ENCODE peak calls at places on chromosomes 7 and 10, in five cellular contexts. One of them, this sample, is unnamed.

GRCh38 chr7:105388373-105389089 is at the start of gene SRPK2:
- DNase-seq in SK-MEL-5: peak
- DNase-seq in activated T-cell treated with anti-CD3 and anti-CD28 coated beads, Interleukin-2, amount 50 U/mL, for 48 hours: peak
- DNase-seq in NCI-H1092 treated with DMSO at 0.1 percent for 48 hours: peak
- DNase-seq in epithelial cell of esophagus: peak
- DNase-seq in this sample: peak

GRCh38 chr10:125028291-125028867 is 86.5 kb downstream of the ZRANB1 start:
- DNase-seq in epithelial cell of esophagus: peak
- DNase-seq in NCI-H1092 treated with DMSO at 0.1 percent for 48 hours: no peak
- DNase-seq in activated T-cell treated with anti-CD3 and anti-CD28 coated beads, Interleukin-2, amount 50 U/mL, for 48 hours: no peak
- DNase-seq in SK-MEL-5: no peak
- DNase-seq in this sample: peak

GRCh38 chr7:121329460-121330052 is 756 bp downstream of the WNT16 start:
- DNase-seq in SK-MEL-5: no peak
- DNase-seq in epithelial cell of esophagus: peak
- DNase-seq in activated T-cell treated with anti-CD3 and anti-CD28 coated beads, Interleukin-2, amount 50 U/mL, for 48 hours: peak
- DNase-seq in NCI-H1092 treated with DMSO at 0.1 percent for 48 hours: peak
- DNase-seq in this sample: no peak

GRCh38 chr7:2856388-2857169 is 12.5 kb upstream of the GNA12 start:
- DNase-seq in SK-MEL-5: peak
- DNase-seq in epithelial cell of esophagus: no peak
- DNase-seq in NCI-H1092 treated with DMSO at 0.1 percent for 48 hours: no peak
- DNase-seq in activated T-cell treated with anti-CD3 and anti-CD28 coated beads, Interleukin-2, amount 50 U/mL, for 48 hours: no peak
- DNase-seq in this sample: no peak

GRCh38 chr7:149302222-149302621 is 40.2 kb downstream of the ZNF783 start:
- DNase-seq in epithelial cell of esophagus: no peak
- DNase-seq in SK-MEL-5: no peak
- DNase-seq in NCI-H1092 treated with DMSO at 0.1 percent for 48 hours: no peak
- DNase-seq in activated T-cell treated with anti-CD3 and anti-CD28 coated beads, Interleukin-2, amount 50 U/mL, for 48 hours: no peak
- DNase-seq in this sample: no peak

GRCh38 chr10:29120216-29120615 is 168.7 kb upstream of the LYZL1 start:
- DNase-seq in NCI-H1092 treated with DMSO at 0.1 percent for 48 hours: no peak
- DNase-seq in SK-MEL-5: no peak
- DNase-seq in activated T-cell treated with anti-CD3 and anti-CD28 coated beads, Interleukin-2, amount 50 U/mL, for 48 hours: no peak
- DNase-seq in epithelial cell of esophagus: peak
- DNase-seq in this sample: peak

GRCh38 chr7:2952316-2952715 is 91.4 kb downstream of the CARD11 start:
- DNase-seq in NCI-H1092 treated with DMSO at 0.1 percent for 48 hours: no peak
- DNase-seq in epithelial cell of esophagus: no peak
- DNase-seq in SK-MEL-5: no peak
- DNase-seq in activated T-cell treated with anti-CD3 and anti-CD28 coated beads, Interleukin-2, amount 50 U/mL, for 48 hours: no peak
- DNase-seq in this sample: no peak

GRCh38 chr10:58868736-58869435 is 307.6 kb upstream of the PHYHIPL start:
- DNase-seq in NCI-H1092 treated with DMSO at 0.1 percent for 48 hours: no peak
- DNase-seq in SK-MEL-5: no peak
- DNase-seq in activated T-cell treated with anti-CD3 and anti-CD28 coated beads, Interleukin-2, amount 50 U/mL, for 48 hours: no peak
- DNase-seq in epithelial cell of esophagus: peak
- DNase-seq in this sample: peak

GRCh38 chr7:155412416-155413253 is 45.3 kb upstream of the EN2 start:
- DNase-seq in epithelial cell of esophagus: peak
- DNase-seq in activated T-cell treated with anti-CD3 and anti-CD28 coated beads, Interleukin-2, amount 50 U/mL, for 48 hours: peak
- DNase-seq in SK-MEL-5: peak
- DNase-seq in NCI-H1092 treated with DMSO at 0.1 percent for 48 hours: peak
- DNase-seq in this sample: peak

GRCh38 chr10:7121154-7121797 is 289.6 kb downstream of the SFMBT2 start:
- DNase-seq in activated T-cell treated with anti-CD3 and anti-CD28 coated beads, Interleukin-2, amount 50 U/mL, for 48 hours: peak
- DNase-seq in epithelial cell of esophagus: no peak
- DNase-seq in NCI-H1092 treated with DMSO at 0.1 percent for 48 hours: peak
- DNase-seq in SK-MEL-5: peak
- DNase-seq in this sample: no peak

GRCh38 chr10:62437696-62438095 is 63.5 kb downstream of the ZNF365 start:
- DNase-seq in NCI-H1092 treated with DMSO at 0.1 percent for 48 hours: peak
- DNase-seq in activated T-cell treated with anti-CD3 and anti-CD28 coated beads, Interleukin-2, amount 50 U/mL, for 48 hours: no peak
- DNase-seq in SK-MEL-5: peak
- DNase-seq in epithelial cell of esophagus: peak
- DNase-seq in this sample: peak

GRCh38 chr7:107917770-107918651 is 27.0 kb downstream of the DLD start:
- DNase-seq in NCI-H1092 treated with DMSO at 0.1 percent for 48 hours: no peak
- DNase-seq in SK-MEL-5: no peak
- DNase-seq in activated T-cell treated with anti-CD3 and anti-CD28 coated beads, Interleukin-2, amount 50 U/mL, for 48 hours: no peak
- DNase-seq in epithelial cell of esophagus: no peak
- DNase-seq in this sample: no peak

GRCh38 chr10:93495654-93496321 is 624 bp upstream of the CEP55 start:
- DNase-seq in activated T-cell treated with anti-CD3 and anti-CD28 coated beads, Interleukin-2, amount 50 U/mL, for 48 hours: no peak
- DNase-seq in NCI-H1092 treated with DMSO at 0.1 percent for 48 hours: peak
- DNase-seq in SK-MEL-5: peak
- DNase-seq in epithelial cell of esophagus: peak
- DNase-seq in this sample: peak

GRCh38 chr10:121322776-121323175 is 275.5 kb downstream of the FGFR2 start:
- DNase-seq in NCI-H1092 treated with DMSO at 0.1 percent for 48 hours: no peak
- DNase-seq in activated T-cell treated with anti-CD3 and anti-CD28 coated beads, Interleukin-2, amount 50 U/mL, for 48 hours: no peak
- DNase-seq in epithelial cell of esophagus: no peak
- DNase-seq in SK-MEL-5: no peak
- DNase-seq in this sample: no peak

GRCh38 chr7:102165136-102165535 is 121.5 kb upstream of the SH2B2 start:
- DNase-seq in NCI-H1092 treated with DMSO at 0.1 percent for 48 hours: no peak
- DNase-seq in epithelial cell of esophagus: no peak
- DNase-seq in activated T-cell treated with anti-CD3 and anti-CD28 coated beads, Interleukin-2, amount 50 U/mL, for 48 hours: no peak
- DNase-seq in SK-MEL-5: no peak
- DNase-seq in this sample: peak

GRCh38 chr7:151244871-151245346 is 3.6 kb downstream of the SMARCD3 start:
- DNase-seq in SK-MEL-5: no peak
- DNase-seq in activated T-cell treated with anti-CD3 and anti-CD28 coated beads, Interleukin-2, amount 50 U/mL, for 48 hours: peak
- DNase-seq in NCI-H1092 treated with DMSO at 0.1 percent for 48 hours: no peak
- DNase-seq in epithelial cell of esophagus: no peak
- DNase-seq in this sample: no peak